ENCODE peak calls at places on chromosomes 1 and 21, in ten cellular contexts. F is tibial nerve, K is ascending aorta, I is lung, M is IMR-90, L is kidney, R is H1, Q is PC-9, S is pancreas, J is mammary epithelial cell. C is an unnamed sample.

GRCh38 chr1:203342192-203342940 is 8.6 kb downstream of the FMOD start:
- DNase-seq in J (peak; percentile 36), M (peak; percentile 38), L (no peak), F (peak; percentile 75), I (peak; percentile 53), R (no peak), Q (peak; percentile 49), K (no peak), S (peak; percentile 61), C (no peak)

GRCh38 chr1:212108981-212109380 is 73.4 kb downstream of the DTL start:
- DNase-seq in M (no peak), J (no peak), K (no peak), R (no peak), L (no peak), F (no peak), Q (no peak), I (no peak), S (no peak), C (no peak)

GRCh38 chr1:106189780-106190179 is 866.7 kb upstream of the PRMT6 start:
- DNase-seq in J (no peak), R (no peak), M (no peak), F (no peak), Q (no peak), L (no peak), S (no peak), I (no peak), K (no peak), C (no peak)

GRCh38 chr1:213658508-213658907 is 329.3 kb upstream of the PROX1 start:
- DNase-seq in L (no peak), R (no peak), S (no peak), F (no peak), Q (no peak), I (no peak), J (no peak), M (no peak), K (no peak), C (no peak)

GRCh38 chr1:245240648-245241165 is 85.9 kb downstream of the KIF26B start:
- DNase-seq in I (no peak), Q (no peak), J (no peak), R (no peak), M (no peak), L (no peak), F (no peak), K (no peak), S (no peak), C (no peak)

GRCh38 chr1:69991644-69992043 is 213.7 kb downstream of the LRRC40 start:
- DNase-seq in K (no peak), R (no peak), Q (no peak), S (no peak), F (no peak), I (no peak), M (peak; percentile 43), J (no peak), L (no peak), C (no peak)

GRCh38 chr1:183101841-183102276 is 78.6 kb downstream of the LAMC1 start:
- DNase-seq in Q (no peak), L (peak; percentile 68), K (no peak), J (no peak), S (no peak), I (no peak), F (no peak), R (no peak), M (no peak), C (peak; percentile 25)

GRCh38 chr21:34795152-34796141 is 126.7 kb downstream of the CLIC6 start:
- DNase-seq in M (peak; percentile 77), S (no peak), L (no peak), Q (no peak), J (peak; percentile 85), F (peak; percentile 25), K (no peak), I (no peak), R (no peak), C (peak; percentile 43)

GRCh38 chr1:29438991-29439390 is 202.7 kb downstream of the PTPRU start:
- DNase-seq in S (no peak), I (no peak), K (no peak), L (no peak), J (no peak), F (no peak), Q (no peak), M (no peak), R (no peak), C (no peak)

GRCh38 chr1:97562096-97562495 is 358.7 kb downstream of the DPYD start:
- DNase-seq in J (no peak), F (no peak), I (no peak), Q (no peak), R (no peak), M (peak; percentile 23), L (no peak), K (no peak), S (no peak), C (no peak)

GRCh38 chr1:22218618-22219250 is 75.8 kb upstream of the WNT4 start:
- DNase-seq in R (no peak), S (no peak), L (peak; percentile 48), K (peak; percentile 54), M (no peak), Q (no peak), F (no peak), I (no peak), J (no peak), C (no peak)

GRCh38 chr1:40787733-40788560 is 4.4 kb downstream of the KCNQ4 start:
- DNase-seq in S (no peak), L (peak; percentile 45), Q (no peak), I (no peak), R (no peak), M (no peak), K (no peak), F (no peak), J (no peak), C (peak; percentile 21)

GRCh38 chr1:8147922-8148321 is 121.8 kb upstream of the ERRFI1 start:
- DNase-seq in F (no peak), K (no peak), L (no peak), J (peak; percentile 51), I (no peak), Q (no peak), M (peak; percentile 33), R (no peak), S (no peak), C (no peak)

GRCh38 chr21:35244514-35244913 is 195.4 kb upstream of the RUNX1 start:
- DNase-seq in F (no peak), I (no peak), L (no peak), J (peak; percentile 77), S (peak; percentile 27), K (no peak), R (no peak), Q (no peak), M (peak; percentile 77), C (no peak)

GRCh38 chr1:208047476-208047934 is 136.6 kb upstream of the CD34 start:
- DNase-seq in M (peak; percentile 43), Q (no peak), R (no peak), L (peak; percentile 91), F (peak; percentile 85), K (peak; percentile 87), S (peak; percentile 83), I (peak; percentile 62), J (peak; percentile 37), C (peak; percentile 89)

GRCh38 chr1:165452336-165453130 is 7.6 kb upstream of the RXRG start:
- DNase-seq in F (no peak), L (no peak), J (no peak), R (no peak), I (no peak), Q (no peak), M (no peak), S (no peak), K (no peak), C (no peak)
- TF ChIP-seq CTCF in F (no peak), L (no peak), J (no peak), R (no peak), I (no peak), Q (no peak), M (no peak), S (no peak), K (no peak), C (no peak)

GRCh38 chr21:31371715-31372114 is 27.7 kb upstream of the TIAM1 start:
- DNase-seq in Q (no peak), I (no peak), S (no peak), F (no peak), K (no peak), R (no peak), L (no peak), M (no peak), J (no peak), C (no peak)
- H3K27ac ChIP-seq in Q (no peak overlapping the region), I (no peak overlapping the region), S (no peak overlapping the region), F (peak overlapping the region; percentile 73), K (no peak overlapping the region), R (no peak overlapping the region), L (no peak overlapping the region), M (no peak overlapping the region), J (peak overlapping the region; percentile 35), C (no peak overlapping the region)

GRCh38 chr21:15352009-15352408 is 287.2 kb upstream of the NRIP1 start:
- DNase-seq in J (no peak), F (no peak), L (no peak), S (no peak), I (no peak), M (no peak), Q (no peak), K (no peak), R (no peak), C (no peak)
- TF ChIP-seq CTCF in J (no peak), F (no peak), L (no peak), S (no peak), I (no peak), M (no peak), Q (no peak), K (no peak), R (no peak), C (no peak)

DNA sequence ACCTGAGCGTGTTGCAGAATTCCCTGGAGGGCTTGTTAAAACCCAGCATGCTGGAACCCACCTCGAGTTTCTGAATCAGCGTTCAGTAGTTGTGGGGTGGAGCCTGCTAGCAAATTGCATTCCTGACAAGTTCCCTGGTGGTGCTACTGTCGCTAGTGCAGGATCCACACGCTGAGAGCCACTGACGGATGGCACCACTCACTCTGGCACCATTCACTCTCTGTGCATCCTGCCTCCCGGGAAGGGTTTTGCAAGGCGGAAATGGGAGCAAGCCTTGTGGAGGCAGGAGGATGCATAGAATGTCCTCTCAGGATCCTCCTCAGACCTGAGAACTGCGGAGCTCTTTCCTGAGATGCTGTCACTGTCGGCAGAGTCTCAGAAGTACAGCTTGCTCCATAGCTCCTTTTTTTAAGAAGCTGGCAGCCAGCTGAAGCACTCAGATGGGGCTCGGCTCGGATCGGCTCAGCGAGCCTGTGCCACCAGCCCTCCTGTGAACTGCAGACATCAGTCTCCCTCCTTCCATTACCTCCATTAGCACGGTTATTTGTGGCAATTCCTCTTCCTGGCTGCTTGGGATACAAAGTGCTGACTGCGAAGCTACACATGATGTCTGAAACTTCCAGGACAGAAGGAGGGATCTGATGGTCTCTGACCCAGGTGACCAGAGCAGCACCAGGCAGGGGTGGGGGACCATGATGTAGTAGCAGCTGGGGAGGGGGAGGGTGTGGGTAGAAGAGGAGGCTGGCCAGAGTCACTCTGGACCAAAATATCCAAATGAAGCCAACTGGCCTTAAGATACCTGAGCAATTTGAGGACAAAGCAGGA is 89.6 kb downstream of the C1orf94 start:
- DNase-seq in S (no peak), K (no peak), J (no peak), M (no peak), I (no peak), Q (no peak), R (no peak), L (no peak), F (no peak), C (no peak)
- H3K27ac ChIP-seq in S (no peak overlapping the region), K (no peak overlapping the region), J (no peak overlapping the region), M (no peak overlapping the region), I (no peak overlapping the region), Q (no peak overlapping the region), R (no peak overlapping the region), L (no peak overlapping the region), F (no peak overlapping the region), C (no peak overlapping the region)

GRCh38 chr1:216034506-216034905 is 388.7 kb downstream of the USH2A start:
- DNase-seq in M (peak; percentile 6), I (no peak), K (no peak), F (no peak), S (no peak), J (peak; percentile 11), R (peak; percentile 19), L (no peak), Q (no peak), C (no peak)
- TF ChIP-seq CTCF in M (peak; percentile 21), I (no peak), K (no peak), F (no peak), S (no peak), J (peak; percentile 27), R (peak; percentile 80), L (no peak), Q (no peak), C (no peak)

C was measured in psoas muscle.